ENCODE peak calls at places on chromosomes 5 and 9, in five cellular contexts. W, C, S, A and M are unnamed samples.
A peak's percentile ranks its signal among the peaks of the same experiment; 100 is the strongest.

GRCh38 chr9:93681316-93682154 is 105.2 kb downstream of the PHF2 start:
- DNase-seq in C (no peak), W (no peak), A (no peak), S (peak; percentile 72), M (no peak)

GRCh38 chr9:93105620-93106019 is 9.6 kb downstream of the CARD19 start:
- DNase-seq in C (no peak), W (no peak), S (no peak), A (no peak), M (no peak)

GRCh38 chr9:28073278-28073677 is 500.0 kb upstream of the C9orf72 start:
- DNase-seq in S (no peak), C (peak; percentile 15), A (peak; percentile 84), W (no peak), M (peak; percentile 63)

GRCh38 chr9:101514056-101514455 is 19.6 kb upstream of the RNF20 start:
- DNase-seq in S (no peak), A (no peak), C (no peak), W (no peak), M (no peak)

GRCh38 chr5:53478411-53479044 is 1.9 kb upstream of the FST start:
- DNase-seq in A (peak; percentile 90), W (no peak), C (peak; percentile 60), S (peak; percentile 72), M (peak; percentile 37)

GRCh38 chr5:67166460-67166871 is 30.1 kb downstream of the CD180 start:
- DNase-seq in C (peak; percentile 7), S (peak; percentile 92), W (peak; percentile 88), A (no peak), M (no peak)

GRCh38 chr5:149767278-149767550 is 37.1 kb downstream of the PPARGC1B start:
- DNase-seq in W (no peak), A (no peak), S (no peak), C (no peak), M (no peak)

GRCh38 chr9:19690128-19690527 is 98.7 kb downstream of the SLC24A2 start:
- DNase-seq in S (no peak), C (no peak), A (no peak), W (no peak), M (no peak)

GRCh38 chr5:84487963-84488362 is 103.3 kb upstream of the EDIL3 start:
- DNase-seq in W (no peak), S (no peak), C (no peak), A (no peak), M (no peak)

GRCh38 chr5:59380350-59380951 is 513.1 kb downstream of the PDE4D start:
- DNase-seq in S (no peak), W (no peak), C (peak; percentile 37), A (peak; percentile 59), M (peak; percentile 81)

GRCh38 chr9:20980713-20981481 is 50.5 kb downstream of the HACD4 start:
- DNase-seq in A (no peak), S (no peak), C (no peak), W (no peak), M (no peak)

GRCh38 chr5:71829206-71829605 is 110.1 kb downstream of the CARTPT start:
- DNase-seq in W (no peak), C (no peak), A (no peak), S (no peak), M (no peak)

GRCh38 chr9:94783928-94784327 is 57.4 kb downstream of the AOPEP start:
- DNase-seq in C (no peak), A (no peak), S (no peak), W (no peak), M (no peak)

GRCh38 chr5:134138416-134139376 is 24.2 kb downstream of the TCF7 start:
- DNase-seq in W (peak; percentile 68), C (no peak), A (no peak), S (peak; percentile 63), M (no peak)

GRCh38 chr5:137498736-137499505 is at the start of gene SPOCK1:
- DNase-seq in W (peak; percentile 80), A (peak; percentile 90), C (peak; percentile 12), S (peak; percentile 87), M (no peak)
- H3K27ac ChIP-seq in W (no peak within 1 kb of the TSS), A (no peak within 1 kb of the TSS), C (no peak within 1 kb of the TSS), S (no peak within 1 kb of the TSS), M (no peak within 1 kb of the TSS)

GRCh38 chr5:151107084-151107483 is 26.2 kb upstream of the TNIP1 start:
- DNase-seq in A (no peak), S (peak; percentile 6), W (no peak), C (no peak), M (no peak)

GRCh38 chr5:151106073-151106472 is 25.2 kb upstream of the TNIP1 start:
- DNase-seq in S (peak; percentile 41), A (no peak), W (no peak), C (no peak), M (no peak)

GRCh38 chr5:151105561-151105960 is 24.7 kb upstream of the TNIP1 start:
- DNase-seq in A (no peak), S (no peak), W (no peak), C (no peak), M (no peak)

GRCh38 chr5:151106509-151106908 is 25.7 kb upstream of the TNIP1 start:
- DNase-seq in A (no peak), S (peak; percentile 6), W (no peak), C (no peak), M (no peak)

DNA sequence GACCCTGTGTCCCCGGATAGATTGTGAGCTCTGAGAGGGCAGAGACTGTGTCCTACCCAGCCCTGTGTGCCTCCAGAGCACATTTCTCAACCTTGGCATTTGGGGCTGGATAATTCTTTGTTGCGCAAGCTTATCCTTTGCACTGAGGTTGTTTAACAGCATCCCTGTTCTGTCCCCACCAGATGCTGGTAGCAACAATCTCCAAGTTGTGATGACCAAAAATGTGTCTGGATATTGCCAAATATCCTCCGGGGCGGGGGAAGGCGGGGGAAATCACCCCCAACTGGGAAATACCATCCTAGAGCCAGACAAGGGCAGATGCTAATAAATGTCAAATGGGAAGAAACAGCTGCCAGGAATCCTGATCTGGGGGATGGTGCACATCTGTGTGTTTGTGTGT is 24.0 kb upstream of the TNIP1 start:
- DNase-seq in W (peak; percentile 89), S (peak; percentile 14), C (no peak), A (no peak), M (no peak)
- TF ChIP-seq POLR2AphosphoS5 in W (peak; percentile 93), S (no peak), C (no peak), A (no peak), M (no peak)

DNA sequence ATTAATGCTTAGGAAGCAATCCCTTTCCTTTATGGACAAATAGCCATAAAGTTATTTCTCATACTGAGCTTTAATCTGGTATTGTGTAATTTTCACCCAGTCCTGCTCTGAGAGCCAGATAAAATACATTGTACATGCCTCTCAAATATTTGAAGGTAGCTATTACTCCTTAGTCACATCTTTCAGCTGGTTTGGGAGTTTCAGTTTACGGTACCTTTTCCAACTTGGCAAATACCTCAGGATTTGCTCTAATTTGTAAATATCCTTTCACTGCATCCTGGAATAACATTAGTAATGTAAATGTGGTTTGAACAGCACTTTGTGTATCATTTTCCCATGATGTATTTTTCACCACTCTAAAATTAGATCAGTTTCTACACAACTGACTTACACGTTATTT is 47.3 kb downstream of the ABHD17B start:
- DNase-seq in A (no peak), C (no peak), W (no peak), S (no peak), M (no peak)
- H3K27ac ChIP-seq in A (peak overlapping the region; percentile 4), C (no peak overlapping the region), W (no peak overlapping the region), S (no peak overlapping the region), M (no peak overlapping the region)

GRCh38 chr5:124515494-124516222 is 230.8 kb downstream of the ZNF608 start:
- DNase-seq in S (no peak), C (no peak), W (no peak), A (no peak), M (no peak)
- TF ChIP-seq POLR2AphosphoS5 in S (no peak), C (no peak), W (no peak), A (no peak), M (no peak)

GRCh38 chr9:109476781-109477268 is 21.3 kb downstream of the PTPN3 start:
- DNase-seq in W (no peak), S (no peak), A (no peak), C (no peak), M (no peak)

GRCh38 chr9:109474944-109475343 is 23.2 kb downstream of the PTPN3 start:
- DNase-seq in A (no peak), S (no peak), W (no peak), C (no peak), M (no peak)

GRCh38 chr9:109477269-109478203 is 20.6 kb downstream of the PTPN3 start:
- DNase-seq in C (peak; percentile 74), A (no peak), S (no peak), W (no peak), M (no peak)

GRCh38 chr9:109474170-109474569 is 23.9 kb downstream of the PTPN3 start:
- DNase-seq in C (no peak), S (no peak), W (no peak), A (no peak), M (no peak)

GRCh38 chr9:109475526-109475925 is 22.6 kb downstream of the PTPN3 start:
- DNase-seq in A (no peak), W (no peak), S (no peak), C (no peak), M (no peak)
- H3K27ac ChIP-seq in A (no peak overlapping the region), W (no peak overlapping the region), S (no peak overlapping the region), C (no peak overlapping the region), M (no peak overlapping the region)

GRCh38 chr9:124755061-124755460 is 16.1 kb downstream of the NR6A1 start:
- DNase-seq in W (no peak), A (no peak), S (no peak), C (no peak), M (no peak)

GRCh38 chr9:124754289-124754688 is 16.8 kb downstream of the NR6A1 start:
- DNase-seq in A (no peak), C (no peak), S (no peak), W (no peak), M (no peak)

GRCh38 chr9:124758061-124758460 is 13.1 kb downstream of the NR6A1 start:
- DNase-seq in W (no peak), A (peak; percentile 67), C (no peak), S (no peak), M (no peak)

GRCh38 chr9:124757589-124757988 is 13.5 kb downstream of the NR6A1 start:
- DNase-seq in S (no peak), C (no peak), A (peak; percentile 73), W (no peak), M (no peak)

GRCh38 chr9:124756011-124756410 is 15.1 kb downstream of the NR6A1 start:
- DNase-seq in W (no peak), C (no peak), S (no peak), A (no peak), M (no peak)
- TF ChIP-seq POLR2AphosphoS5 in W (no peak), C (no peak), S (no peak), A (no peak), M (no peak)

GRCh38 chr5:57298985-57299491 is 125.2 kb downstream of the GPBP1 start:
- DNase-seq in A (peak; percentile 88), W (no peak), S (no peak), C (peak; percentile 79), M (peak; percentile 72)
- H3K27ac ChIP-seq in A (no peak overlapping the region), W (no peak overlapping the region), S (no peak overlapping the region), C (no peak overlapping the region), M (no peak overlapping the region)

DNA sequence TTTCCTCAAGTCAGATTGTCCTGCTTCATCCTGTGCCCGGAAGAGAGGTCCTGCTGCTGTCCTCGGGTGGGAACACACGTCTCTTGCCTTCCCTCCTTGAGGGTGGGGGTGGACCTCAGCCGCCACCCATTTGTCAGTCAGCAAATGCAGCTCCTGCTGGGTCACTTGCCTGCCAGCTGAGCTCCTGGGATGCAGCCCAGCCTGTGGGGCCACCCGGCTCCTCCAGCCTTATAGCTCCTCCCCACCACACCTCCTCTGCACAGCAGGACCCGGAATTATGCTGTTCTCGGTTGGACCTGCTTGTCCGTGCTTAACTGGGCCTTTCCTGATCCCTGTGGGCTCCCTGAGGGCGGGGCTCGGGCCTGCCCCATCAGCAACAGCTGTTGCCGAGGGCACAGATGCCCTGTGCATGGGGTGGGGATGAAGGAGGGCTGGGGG is 52.7 kb downstream of the RXRA start:
- DNase-seq in S (no peak), C (peak; percentile 37), W (no peak), A (no peak), M (no peak)
- TF ChIP-seq POLR2AphosphoS5 in S (peak; percentile 66), C (no peak), W (no peak), A (no peak), M (no peak)